ENCODE peak calls at places on chromosomes 12 and 14, in nine cellular contexts. Z is uterus, P is Calu3, L is HFF-Myc, G is fibroblast of lung, V is nephron progenitor cell, H is cardiac muscle cell, S is lower leg skin, Q is B cell. X is an unnamed sample.

GRCh38 chr14:100547633-100548294 is 39.5 kb downstream of the BEGAIN start:
- DNase-seq in S (peak), G (peak), P (peak), H (no peak), Z (peak), V (no peak), Q (peak), L (no peak), X (no peak)

GRCh38 chr14:64960762-64961276 is 11.3 kb downstream of the RAB15 start:
- DNase-seq in Z (no peak), L (no peak), V (no peak), S (no peak), P (no peak), G (no peak), Q (no peak), H (no peak), X (no peak)

GRCh38 chr12:130577348-130577747 is 138.8 kb downstream of the RIMBP2 start:
- DNase-seq in H (no peak), L (no peak), Q (no peak), S (peak), G (no peak), P (no peak), Z (no peak), V (no peak), X (no peak)

GRCh38 chr12:94266390-94266789 is 118.0 kb downstream of the PLXNC1 start:
- DNase-seq in P (no peak), V (no peak), G (no peak), Q (no peak), Z (no peak), S (no peak), H (no peak), L (no peak), X (no peak)

GRCh38 chr12:19894049-19894448 is 454.8 kb downstream of the AEBP2 start:
- DNase-seq in P (no peak), G (peak), V (no peak), Z (no peak), Q (no peak), S (no peak), H (no peak), L (no peak), X (peak)

GRCh38 chr14:73795466-73795865 is 56.2 kb upstream of the PTGR2 start:
- DNase-seq in V (no peak), L (no peak), Z (no peak), G (no peak), H (no peak), S (no peak), Q (no peak), P (no peak), X (no peak)

GRCh38 chr12:51128905-51129304 is 44.0 kb downstream of the TFCP2 start:
- DNase-seq in S (no peak), H (no peak), G (peak), P (no peak), Z (no peak), L (no peak), V (no peak), Q (no peak), X (no peak)

GRCh38 chr12:31322651-31323248 is 3.2 kb downstream of the SINHCAF start:
- DNase-seq in H (peak), L (peak), P (peak), Z (no peak), G (peak), Q (no peak), S (no peak), V (no peak), X (no peak)

GRCh38 chr14:52094871-52095270 is 26.0 kb upstream of the NID2 start:
- DNase-seq in L (no peak), Q (no peak), S (no peak), P (no peak), H (no peak), Z (no peak), G (peak), V (no peak), X (no peak)

GRCh38 chr12:119227292-119227691 is 48.6 kb downstream of the HSPB8 start:
- DNase-seq in Q (no peak), S (no peak), L (no peak), H (no peak), P (no peak), V (no peak), Z (no peak), G (no peak), X (no peak)

GRCh38 chr14:64671591-64671990 is 32.6 kb upstream of the PLEKHG3 start:
- DNase-seq in P (no peak), Q (peak), L (no peak), G (peak), V (no peak), S (no peak), H (peak), Z (no peak), X (peak)

GRCh38 chr12:9634177-9634803 is 26.6 kb upstream of the KLRB1 start:
- DNase-seq in Q (peak), S (no peak), H (peak), G (peak), P (peak), Z (no peak), V (peak), L (no peak), X (peak)

GRCh38 chr12:49932746-49933145 is 17.8 kb upstream of the AQP2 start:
- DNase-seq in G (no peak), L (no peak), Q (no peak), H (peak), V (no peak), Z (no peak), P (no peak), S (no peak), X (no peak)

GRCh38 chr12:38921025-38921677 is 15.8 kb upstream of the CPNE8 start:
- DNase-seq in Q (no peak), H (peak), G (no peak), L (peak), Z (no peak), P (peak), V (peak), S (no peak), X (peak)

GRCh38 chr12:109057376-109057775 is 5.0 kb downstream of the USP30 start:
- DNase-seq in G (no peak), H (no peak), Z (no peak), P (no peak), S (no peak), L (no peak), V (no peak), Q (no peak), X (no peak)

GRCh38 chr14:49879683-49880204 is 13.1 kb upstream of the ARF6 start:
- DNase-seq in Z (no peak), S (no peak), G (peak), L (no peak), H (peak), P (peak), V (peak), Q (peak), X (peak)

GRCh38 chr12:120316798-120317257 is 10.8 kb downstream of the PLA2G1B start:
- DNase-seq in G (no peak), H (no peak), L (no peak), S (no peak), V (no peak), Z (no peak), Q (no peak), P (no peak), X (no peak)

GRCh38 chr12:106994579-106995220 is 7.8 kb upstream of the MTERF2 start:
- DNase-seq in Q (no peak), P (no peak), G (peak), S (no peak), V (no peak), L (no peak), H (peak), Z (no peak), X (no peak)

GRCh38 chr14:69005432-69006148 is 26.5 kb upstream of the ACTN1 start:
- DNase-seq in V (no peak), S (peak), Z (peak), H (no peak), P (peak), G (peak), L (peak), Q (no peak), X (no peak)

GRCh38 chr14:104600141-104600643 is 4.4 kb downstream of the TMEM179 start:
- DNase-seq in Q (no peak), L (peak), H (no peak), G (no peak), V (no peak), P (no peak), S (no peak), Z (no peak), X (no peak)

GRCh38 chr12:52023976-52024688 is 17.4 kb downstream of the TAMALIN start:
- DNase-seq in H (no peak), G (no peak), Z (no peak), P (no peak), L (no peak), Q (no peak), V (no peak), S (no peak), X (no peak)

GRCh38 chr12:65742481-65742971 is 81.8 kb upstream of the HMGA2 start:
- DNase-seq in Q (no peak), G (peak), Z (peak), P (no peak), S (no peak), H (no peak), V (peak), L (no peak), X (no peak)

GRCh38 chr12:39920222-39920621 is 185.7 kb downstream of the SLC2A13 start:
- DNase-seq in Z (no peak), L (no peak), V (no peak), P (no peak), Q (no peak), G (no peak), S (no peak), H (no peak), X (no peak)

GRCh38 chr12:26830783-26831601 is 2.0 kb downstream of the ITPR2 start:
- DNase-seq in H (no peak), S (no peak), G (no peak), Q (no peak), Z (no peak), V (no peak), P (no peak), L (no peak), X (no peak)

GRCh38 chr12:26830358-26830757 is 2.6 kb downstream of the ITPR2 start:
- DNase-seq in P (no peak), L (no peak), Q (no peak), Z (no peak), S (no peak), V (no peak), G (no peak), H (no peak), X (no peak)

GRCh38 chr12:26831959-26832816 is 806 bp downstream of the ITPR2 start:
- DNase-seq in Q (peak), V (peak), Z (peak), L (no peak), G (peak), S (peak), H (peak), P (peak), X (peak)

GRCh38 chr12:26833692-26834168 is 736 bp upstream of the ITPR2 start:
- DNase-seq in V (peak), Z (peak), H (peak), G (peak), P (no peak), L (no peak), S (peak), Q (peak), X (peak)

GRCh38 chr12:26832817-26833691 is at the start of gene ITPR2:
- DNase-seq in P (peak), L (peak), H (peak), Z (peak), V (peak), S (peak), G (peak), Q (peak), X (peak)
- TF ChIP-seq CTCF in P (peak), L (no peak), H (peak), Z (peak), V (no peak), S (no peak), G (no peak), Q (peak), X (peak)

DNA sequence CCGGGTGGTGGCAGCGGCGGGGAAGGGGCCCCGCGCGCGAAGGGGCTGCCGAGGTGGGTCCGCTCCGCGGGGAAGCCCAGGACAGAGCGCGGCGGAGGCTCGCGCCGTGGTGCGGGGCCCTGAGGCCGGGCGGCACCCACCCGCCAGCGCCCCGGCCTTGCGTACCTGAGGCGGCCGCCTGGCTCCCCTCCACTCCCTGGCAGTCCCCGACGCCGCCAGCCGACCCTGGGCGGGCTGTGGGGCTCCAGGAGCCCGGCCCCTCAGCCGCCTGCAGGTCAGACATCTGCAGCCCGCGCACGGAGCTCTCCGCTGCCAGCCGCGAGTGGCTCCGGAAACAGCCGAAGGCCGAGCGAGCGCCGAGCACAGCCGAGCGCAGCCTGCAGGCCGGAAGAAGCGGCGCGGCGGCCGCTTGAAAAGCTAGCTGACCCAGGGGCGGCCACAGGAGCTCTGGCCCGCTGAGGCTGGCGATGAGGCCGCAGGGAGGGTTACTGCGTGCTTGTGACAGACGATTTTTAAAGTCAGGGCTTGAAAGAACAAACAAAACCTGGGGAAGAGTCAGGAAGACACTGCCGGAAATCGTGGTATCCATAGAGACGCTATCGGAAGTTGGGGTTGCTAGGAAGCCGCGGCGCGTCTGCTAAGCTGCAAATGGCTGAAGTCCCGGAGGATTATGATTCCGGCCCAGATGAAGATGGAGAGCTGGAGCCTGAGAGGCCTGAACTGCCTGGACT is at the start of the genes SAMD15 and TMED8:
- DNase-seq in G (peak), L (peak), H (peak), P (peak), Q (peak), V (peak), Z (peak), S (peak), X (peak)
- TF ChIP-seq CTCF in G (peak), L (no peak), H (peak), P (no peak), Q (peak), V (no peak), Z (peak), S (no peak), X (peak)

DNA sequence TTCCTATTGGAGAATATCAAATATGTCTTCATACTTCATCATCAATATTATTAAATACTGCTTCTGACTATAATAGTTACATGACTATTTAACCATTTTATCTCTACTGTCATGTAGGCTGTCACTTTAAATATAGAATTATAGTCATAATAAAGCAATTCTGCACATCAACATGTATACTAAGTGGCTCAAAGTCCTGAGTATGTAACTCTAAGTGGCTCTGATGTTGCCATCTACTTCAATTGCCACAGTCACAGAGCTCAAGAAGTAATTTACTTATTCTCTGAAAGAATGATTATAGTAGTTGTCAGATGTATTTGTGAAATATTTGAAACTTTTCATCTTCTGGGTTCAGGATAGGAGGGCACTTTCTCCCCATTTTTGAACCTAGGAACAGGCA is 202.3 kb downstream of the KITLG start:
- DNase-seq in L (no peak), Z (no peak), V (no peak), P (no peak), Q (no peak), H (no peak), S (no peak), G (no peak), X (no peak)
- TF ChIP-seq CTCF in L (no peak), Z (no peak), V (no peak), P (no peak), Q (no peak), H (no peak), S (no peak), G (no peak), X (no peak)

GRCh38 chr12:67647547-67648305 is 819 bp upstream of the DYRK2 start:
- DNase-seq in H (peak), L (peak), S (peak), P (peak), Z (peak), V (peak), Q (peak), G (peak), X (peak)
- TF ChIP-seq CTCF in H (peak), L (peak), S (no peak), P (no peak), Z (peak), V (no peak), Q (no peak), G (peak), X (no peak)

X was measured in GM10248.